ENCODE peak calls at places on chromosomes 11 and 22, in seven cellular contexts. N is H9, Y is mesenchymal stem cell, Z is mesendoderm, D is IMR-90, T is H1, S is trophoblast cell. Q is an unnamed sample.

GRCh38 chr11:68956142-68956541 is 24.6 kb downstream of the MRGPRD start:
- DNase-seq in Y (no peak), T (peak), Z (peak), S (no peak), N (peak), D (no peak), Q (no peak)

GRCh38 chr11:128939591-128939990 is 3.1 kb downstream of the TP53AIP1 start:
- DNase-seq in T (no peak), D (peak), Z (no peak), Y (no peak), N (no peak), S (no peak), Q (no peak)

GRCh38 chr11:28132541-28132940 is 24.4 kb downstream of the METTL15 start:
- DNase-seq in S (no peak), Y (no peak), T (no peak), N (no peak), D (peak), Z (no peak), Q (no peak)

GRCh38 chr11:17766590-17766989 is 32.0 kb downstream of the KCNC1 start:
- DNase-seq in Z (no peak), T (no peak), S (no peak), D (no peak), N (peak), Y (no peak), Q (no peak)

GRCh38 chr11:128210148-128210940 is 377.0 kb downstream of the ETS1 start:
- DNase-seq in Y (peak), D (peak), N (peak), S (peak), T (no peak), Z (peak), Q (no peak)

GRCh38 chr11:112012877-112013276 is 12.3 kb upstream of the DLAT start:
- DNase-seq in S (peak), Z (peak), N (no peak), D (peak), T (no peak), Y (peak), Q (no peak)

GRCh38 chr11:11584446-11584810 is 37.4 kb downstream of the GALNT18 start:
- DNase-seq in T (peak), N (peak), S (no peak), Z (no peak), D (peak), Y (peak), Q (no peak)

GRCh38 chr11:37786214-37786755 is 1188.2 kb upstream of the RAG2 start:
- DNase-seq in Y (peak), T (no peak), D (peak), N (no peak), Z (no peak), S (no peak), Q (no peak)

GRCh38 chr11:2529636-2530035 is 84.8 kb downstream of the KCNQ1 start:
- DNase-seq in S (no peak), Z (no peak), T (no peak), D (no peak), N (no peak), Y (no peak), Q (no peak)

GRCh38 chr22:23410411-23410810 is 169.7 kb downstream of the IGLL1 start:
- DNase-seq in Z (no peak), N (no peak), T (no peak), S (no peak), D (no peak), Y (no peak), Q (no peak)

GRCh38 chr22:39177456-39177775 is 24.9 kb upstream of the CBX7 start:
- DNase-seq in S (no peak), D (no peak), Y (no peak), T (no peak), N (no peak), Z (no peak), Q (no peak)

GRCh38 chr11:83054001-83054400 is 17.7 kb downstream of the RAB30 start:
- DNase-seq in S (no peak), D (no peak), N (no peak), T (no peak), Z (no peak), Y (no peak), Q (no peak)

GRCh38 chr11:72652871-72653615 is 21.2 kb downstream of the PDE2A start:
- DNase-seq in D (no peak), N (peak), Z (peak), T (peak), Y (no peak), S (no peak), Q (peak)

GRCh38 chr11:25252854-25253253 is 756.0 kb downstream of the LUZP2 start:
- DNase-seq in S (no peak), Y (no peak), Z (no peak), N (no peak), T (no peak), D (no peak), Q (no peak)

GRCh38 chr11:60172011-60172410 is 10.9 kb downstream of the MS4A6A start:
- DNase-seq in Z (no peak), D (no peak), S (no peak), N (no peak), Y (no peak), T (no peak), Q (no peak)

GRCh38 chr11:108302121-108302785 is 79.4 kb downstream of the ATM start:
- DNase-seq in T (no peak), N (no peak), Y (peak), S (no peak), Z (no peak), D (peak), Q (no peak)

GRCh38 chr11:11636671-11637070 is 14.9 kb upstream of the GALNT18 start:
- DNase-seq in Z (peak), S (no peak), Y (no peak), D (no peak), N (no peak), T (no peak), Q (no peak)

GRCh38 chr11:45178890-45179663 is 32.6 kb downstream of the PRDM11 start:
- DNase-seq in Y (peak), T (no peak), S (no peak), Z (peak), D (peak), N (no peak), Q (no peak)

GRCh38 chr11:95647355-95647754 is 142.2 kb downstream of the FAM76B start:
- DNase-seq in S (no peak), D (no peak), N (no peak), Y (peak), Z (no peak), T (no peak), Q (no peak)
- H3K4ac ChIP-seq in S (no peak), D (no peak), N (no peak), Y (no peak), Z (no peak), T (no peak), Q (no peak)

GRCh38 chr11:91160661-91161060 is 937.8 kb upstream of the CHORDC1 start:
- DNase-seq in Z (no peak), D (no peak), S (no peak), T (no peak), N (no peak), Y (no peak), Q (no peak)

GRCh38 chr11:91158901-91159537 is 936.2 kb upstream of the CHORDC1 start:
- DNase-seq in Y (peak), S (no peak), Z (no peak), N (no peak), D (peak), T (no peak), Q (no peak)

GRCh38 chr11:91163619-91164451 is 941.0 kb upstream of the CHORDC1 start:
- DNase-seq in Y (peak), D (peak), S (no peak), Z (no peak), N (no peak), T (no peak), Q (no peak)

GRCh38 chr11:91156041-91156440 is 933.2 kb upstream of the CHORDC1 start:
- DNase-seq in D (no peak), Z (no peak), Y (no peak), N (no peak), S (no peak), T (no peak), Q (no peak)

DNA sequence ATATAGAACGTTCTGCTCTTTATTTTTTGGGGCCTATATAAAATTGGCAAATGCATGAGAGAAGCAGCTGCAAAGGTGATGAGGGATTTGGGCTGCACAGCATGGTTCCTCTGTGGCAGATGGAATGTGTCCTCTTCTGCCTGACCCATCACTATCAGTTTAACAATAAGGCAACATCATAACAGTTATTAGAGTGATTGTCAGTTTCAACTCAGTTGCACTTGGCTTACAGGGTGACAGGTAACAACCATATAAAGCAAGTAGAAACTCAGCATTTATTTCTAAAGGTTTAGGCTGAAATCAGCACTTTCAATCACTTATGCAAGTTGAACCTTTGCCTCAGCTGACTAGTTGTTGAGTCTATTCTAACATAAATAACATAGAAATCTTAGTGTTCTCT is 935.4 kb upstream of the CHORDC1 start:
- DNase-seq in Z (peak), S (no peak), T (no peak), D (no peak), Y (no peak), N (no peak), Q (no peak)
- H3K4ac ChIP-seq in Z (no peak), S (no peak), T (no peak), D (no peak), Y (no peak), N (no peak), Q (no peak)

GRCh38 chr22:50057292-50057867 is 718 bp downstream of the TTLL8 start:
- DNase-seq in Y (no peak), D (peak), T (no peak), S (no peak), N (peak), Z (no peak), Q (no peak)

GRCh38 chr22:50057868-50058311 is at the start of gene TTLL8:
- DNase-seq in S (no peak), Z (no peak), D (no peak), N (peak), T (no peak), Y (no peak), Q (no peak)

GRCh38 chr22:50059185-50059880 is 1.2 kb upstream of the TTLL8 start:
- DNase-seq in Y (peak), D (peak), N (peak), S (no peak), T (no peak), Z (peak), Q (peak)

GRCh38 chr22:50059881-50060262 is 1.8 kb upstream of the TTLL8 start:
- DNase-seq in Y (no peak), N (no peak), S (no peak), Z (no peak), D (no peak), T (no peak), Q (no peak)

GRCh38 chr22:50058338-50059184 is 463 bp upstream of the TTLL8 start:
- DNase-seq in N (peak), T (no peak), S (no peak), D (no peak), Y (no peak), Z (no peak), Q (no peak)
- H3K4ac ChIP-seq in N (no peak), T (no peak), S (no peak), D (no peak), Y (no peak), Z (no peak), Q (peak)

DNA sequence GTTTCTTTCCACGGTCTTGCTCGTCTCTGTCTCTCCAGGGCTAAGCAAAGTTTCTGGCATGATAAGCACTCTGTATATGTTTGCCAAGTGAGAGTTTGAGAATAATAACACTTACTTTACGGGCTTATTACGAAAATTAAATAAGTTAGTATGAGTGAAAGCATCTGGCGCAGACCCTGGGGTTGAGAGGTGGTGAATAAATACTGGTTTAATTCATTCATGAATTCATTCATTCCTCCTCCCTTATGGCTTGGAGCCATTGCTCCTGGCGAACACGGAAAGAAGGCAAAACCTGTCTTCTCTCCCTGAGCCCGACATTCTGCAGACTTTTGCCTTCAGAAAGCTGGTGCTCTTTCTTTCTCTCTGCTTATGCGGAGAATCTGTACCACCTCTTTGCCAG is 42.2 kb upstream of the RASD2 start:
- DNase-seq in Y (no peak), N (no peak), Z (no peak), T (no peak), D (no peak), S (no peak), Q (no peak)
- H3K4ac ChIP-seq in Y (no peak), N (no peak), Z (no peak), T (no peak), D (no peak), S (no peak), Q (no peak)

GRCh38 chr22:30626413-30626812 is 9.2 kb upstream of the SLC35E4 start:
- DNase-seq in Z (no peak), S (no peak), N (no peak), D (no peak), Y (no peak), T (no peak), Q (no peak)

GRCh38 chr22:30627480-30627879 is 8.1 kb upstream of the SLC35E4 start:
- DNase-seq in S (no peak), T (no peak), D (no peak), Z (no peak), Y (no peak), N (no peak), Q (no peak)

GRCh38 chr22:30628491-30628890 is 7.1 kb upstream of the SLC35E4 start:
- DNase-seq in N (no peak), D (no peak), T (no peak), S (no peak), Z (no peak), Y (no peak), Q (no peak)
- H3K4ac ChIP-seq in N (no peak), D (no peak), T (no peak), S (no peak), Z (no peak), Y (no peak), Q (no peak)